ENCODE peak calls at places on chromosomes 3 and 15, in eight cellular contexts. H is cardiac muscle cell; A is CD4-positive, CD25-positive, alpha-beta regulatory T cell; F is right cardiac atrium; Z is breast epithelium; Y is A549; K is naive thymus-derived CD4-positive, alpha-beta T cell; J is HCT116. E is an unnamed sample. For H3K9me3, the result is how much of the 10 kb centered on the place peaks cover.

GRCh38 chr3:64053581-64053980 is 30.3 kb upstream of the PSMD6 start:
- DNase-seq in H (no peak), A (no peak), F (no peak), Z (no peak), Y (no peak), K (no peak), J (no peak), E (no peak)

GRCh38 chr3:22361465-22361864 is 610.5 kb upstream of the ZNF385D start:
- DNase-seq in H (peak), A (no peak), F (no peak), Z (no peak), Y (no peak), K (no peak), J (no peak), E (no peak)

GRCh38 chr3:112699436-112699978 is 58.6 kb upstream of the CCDC80 start:
- DNase-seq in H (peak), A (no peak), F (no peak), Z (no peak), Y (peak), K (no peak), J (peak), E (no peak)

GRCh38 chr3:63877737-63878393 is 14.2 kb downstream of the ATXN7 start:
- DNase-seq in H (no peak), A (no peak), F (no peak), Z (no peak), Y (no peak), K (no peak), J (no peak), E (no peak)

GRCh38 chr15:98658831-98659699 is 10.7 kb downstream of the IGF1R start:
- DNase-seq in H (peak), A (peak), F (no peak), Z (no peak), Y (peak), K (peak), J (peak), E (peak)

GRCh38 chr15:40770147-40770721 is 454 bp downstream of the C15orf62 start:
- DNase-seq in H (no peak), A (no peak), F (no peak), Z (peak), Y (no peak), K (no peak), J (no peak), E (no peak)

GRCh38 chr15:91110407-91110806 is 10.3 kb downstream of the SV2B start:
- DNase-seq in H (no peak), A (no peak), F (peak), Z (no peak), Y (no peak), K (no peak), J (no peak), E (no peak)

GRCh38 chr15:101187820-101188516 is 63.9 kb downstream of the CHSY1 start:
- DNase-seq in H (peak), A (no peak), F (no peak), Z (no peak), Y (no peak), K (no peak), J (no peak), E (peak)

DNA sequence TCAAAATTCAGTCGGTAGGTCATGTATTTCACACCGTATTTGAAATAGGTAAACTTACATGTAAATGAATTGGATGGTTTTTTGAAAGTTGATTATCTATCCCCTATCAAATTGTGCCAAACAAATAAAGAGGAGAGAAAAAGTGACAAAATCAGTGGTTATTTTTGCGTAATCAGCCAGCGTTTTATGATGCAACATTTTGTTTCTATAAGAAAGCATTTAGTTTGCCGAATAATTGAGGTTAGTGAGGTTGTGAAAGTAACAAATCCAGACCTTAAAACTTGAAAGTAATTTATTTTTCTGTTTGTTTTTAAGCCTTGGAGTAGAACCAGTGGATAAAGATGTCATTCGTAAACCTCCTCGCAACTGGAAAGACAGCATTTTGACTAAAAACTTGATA is 29.3 kb downstream of the ASTE1 start:
- DNase-seq in H (peak), A (no peak), F (no peak), Z (no peak), Y (no peak), K (no peak), J (no peak), E (no peak)
- H3K27ac ChIP-seq in H (no peak), A (no peak), F (no peak), Z (no peak), Y (no peak), K (no peak), J (no peak), E (no peak)

GRCh38 chr3:47112997-47113396 is 50.9 kb downstream of the SETD2 start:
- DNase-seq in H (no peak), A (no peak), F (no peak), Z (no peak), Y (no peak), K (no peak), J (no peak), E (no peak)
- H3K9me3 ChIP-seq in H (under half), A (under half), F (under half), Z (under half), Y (under half), K (under half), J (under half), E (under half)

GRCh38 chr15:66653852-66654251 is 48.2 kb upstream of the SMAD6 start:
- DNase-seq in H (no peak), A (no peak), F (no peak), Z (no peak), Y (no peak), K (no peak), J (no peak), E (no peak)
- H3K27ac ChIP-seq in H (peak), A (no peak), F (peak), Z (no peak), Y (no peak), K (no peak), J (no peak), E (no peak)

DNA sequence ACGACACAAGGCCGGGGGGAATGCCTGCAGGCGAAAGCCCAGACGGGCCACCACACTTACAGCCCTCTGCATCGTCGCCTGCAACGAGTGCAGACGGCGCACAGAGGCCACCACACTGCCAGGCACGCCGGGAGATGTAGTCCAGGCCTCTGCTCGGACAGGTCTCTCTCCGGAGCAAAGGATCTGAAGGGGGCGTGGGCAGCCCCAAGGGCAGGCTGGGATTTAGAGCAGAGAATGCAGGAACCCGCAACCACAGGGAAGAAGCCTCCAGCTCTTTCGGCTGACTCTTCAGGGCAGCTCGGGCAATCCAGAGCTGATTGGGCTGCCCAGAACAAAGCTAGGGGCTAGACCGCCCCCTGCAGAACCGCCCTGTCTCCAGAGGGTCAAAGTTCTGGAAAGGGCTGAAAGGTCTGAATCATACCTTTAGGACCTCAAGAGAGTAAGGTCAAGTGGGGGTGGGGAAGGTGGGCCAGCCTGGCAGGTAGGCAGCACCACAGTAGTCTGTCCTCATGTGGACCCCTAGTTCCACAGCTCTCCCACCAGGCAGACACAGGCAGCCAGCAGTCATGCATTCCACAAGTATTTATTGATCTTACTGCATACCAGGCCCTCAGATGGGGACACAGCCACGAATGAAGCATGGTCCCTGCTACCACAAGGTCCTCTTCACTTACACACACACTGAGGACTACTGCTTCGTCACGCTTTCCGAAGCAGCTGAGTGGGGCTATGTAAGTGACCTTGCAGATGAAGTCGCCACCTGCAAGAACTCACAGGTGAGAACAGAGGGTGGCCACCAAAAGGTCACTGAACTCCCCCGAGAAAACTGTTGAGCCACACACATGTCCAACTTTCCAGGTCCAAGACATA is at the start of gene AMT:
- DNase-seq in H (peak), A (no peak), F (peak), Z (no peak), Y (no peak), K (no peak), J (no peak), E (peak)
- H3K9me3 ChIP-seq in H (under half), A (under half), F (under half), Z (under half), Y (under half), K (under half), J (under half), E (under half)

DNA sequence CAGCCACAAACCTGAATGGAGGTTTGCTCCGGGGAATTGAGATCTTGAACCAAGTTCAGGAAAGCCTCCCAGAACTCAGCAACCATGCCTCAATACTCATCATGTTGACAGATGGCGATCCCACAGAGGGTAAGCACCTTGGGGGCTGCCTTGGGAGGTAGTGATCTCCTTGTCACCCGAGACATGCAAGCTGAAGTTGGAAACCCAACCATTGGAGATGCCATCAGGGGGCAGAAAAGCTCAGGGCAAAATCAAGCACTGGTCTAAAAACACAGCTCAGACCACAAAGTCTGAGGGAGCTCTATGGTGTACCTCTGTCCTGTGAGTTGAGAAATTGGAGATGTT is 5.8 kb downstream of the ITIH1 start:
- DNase-seq in H (no peak), A (no peak), F (no peak), Z (no peak), Y (no peak), K (no peak), J (no peak), E (no peak)
- H3K27ac ChIP-seq in H (no peak), A (no peak), F (no peak), Z (no peak), Y (no peak), K (no peak), J (no peak), E (no peak)

E was measured in heart right ventricle.